ENCODE peak calls at places on chromosomes 4 and X, in four cellular contexts. I, C, E and R are unnamed samples.
A peak's percentile ranks its signal among the peaks of the same experiment; 100 is the strongest.

GRCh38 chr4:127224556-127224955 is 408.2 kb upstream of the INTU start:
- DNase-seq in E (no peak), C (no peak), I (no peak), R (no peak)

GRCh38 chr4:13359809-13360208 is 124.3 kb downstream of the RAB28 start:
- DNase-seq in C (no peak), I (no peak), E (no peak), R (no peak)

GRCh38 chr4:104494822-104495559 is at the start of gene CXXC4:
- DNase-seq in E (peak; percentile 45), C (peak; percentile 90), I (peak; percentile 68), R (peak; percentile 73)

GRCh38 chr4:165580379-165580905 is 201.6 kb downstream of the CPE start:
- DNase-seq in I (no peak), C (no peak), E (no peak), R (no peak)

GRCh38 chrX:144275403-144275802 is 391.5 kb downstream of the UBE2NL start:
- DNase-seq in E (no peak), I (no peak), C (no peak), R (no peak)

GRCh38 chr4:41600243-41600642 is 62.3 kb downstream of the LIMCH1 start:
- DNase-seq in C (no peak), E (no peak), I (no peak), R (no peak)

GRCh38 chr4:11954093-11954492 is 525.4 kb upstream of the HS3ST1 start:
- DNase-seq in C (no peak), E (no peak), I (no peak), R (no peak)

GRCh38 chr4:153792893-153793227 is 4.0 kb upstream of the SFRP2 start:
- DNase-seq in I (no peak), C (no peak), E (no peak), R (no peak)

GRCh38 chrX:39725928-39726619 is 371.7 kb downstream of the BCOR start:
- DNase-seq in I (no peak), E (no peak), C (peak; percentile 68), R (no peak)

GRCh38 chrX:93422693-93423092 is 250.7 kb downstream of the NAP1L3 start:
- DNase-seq in E (no peak), C (no peak), I (no peak), R (no peak)

GRCh38 chr4:168486961-168487820 is 6.9 kb upstream of the DDX60L start:
- DNase-seq in E (no peak), I (no peak), C (no peak), R (no peak)

GRCh38 chr4:74258949-74259348 is 49.3 kb upstream of the EPGN start:
- DNase-seq in C (no peak), I (no peak), E (peak; percentile 91), R (no peak)

GRCh38 chrX:114581528-114582263 is 2.2 kb upstream of the HTR2C start:
- DNase-seq in C (no peak), E (no peak), I (no peak), R (no peak)

GRCh38 chr4:184255361-184255760 is 37.7 kb upstream of the ENPP6 start:
- DNase-seq in C (no peak), E (no peak), I (no peak), R (no peak)

GRCh38 chr4:10013722-10014121 is 7.6 kb downstream of the SLC2A9 start:
- DNase-seq in C (no peak), E (peak; percentile 82), I (no peak), R (no peak)

GRCh38 chr4:67558493-67558892 is at the start of gene STAP1:
- DNase-seq in E (no peak), I (no peak), C (no peak), R (no peak)

GRCh38 chrX:18353931-18354368 is 538 bp downstream of the SCML2 start:
- DNase-seq in I (no peak), C (no peak), E (no peak), R (peak; percentile 28)

GRCh38 chrX:19875051-19875432 is 12.4 kb downstream of the SH3KBP1 start:
- DNase-seq in I (no peak), E (no peak), C (no peak), R (no peak)

GRCh38 chr4:186587416-186588018 is 32.1 kb upstream of the MTNR1A start:
- DNase-seq in E (peak; percentile 78), C (peak; percentile 83), I (peak; percentile 70), R (peak; percentile 69)

GRCh38 chr4:65623509-65623908 is 46.8 kb downstream of the EPHA5 start:
- DNase-seq in E (no peak), I (no peak), C (no peak), R (no peak)

GRCh38 chr4:126271266-126271665 is 956.5 kb downstream of the FAT4 start:
- DNase-seq in E (no peak), I (no peak), C (no peak), R (no peak)

GRCh38 chr4:66300336-66300934 is 630.1 kb upstream of the EPHA5 start:
- DNase-seq in I (no peak), E (no peak), C (no peak), R (no peak)

GRCh38 chr4:101183658-101184373 is 163.5 kb downstream of the PPP3CA start:
- DNase-seq in C (no peak), I (no peak), E (no peak), R (no peak)

GRCh38 chr4:158016511-158016910 is 156.3 kb downstream of the GASK1B start:
- DNase-seq in C (no peak), E (no peak), I (no peak), R (no peak)

GRCh38 chrX:39729834-39730670 is 367.7 kb downstream of the BCOR start:
- DNase-seq in I (no peak), C (no peak), E (no peak), R (no peak)

GRCh38 chr4:8940792-8941491 is 69.3 kb upstream of the HMX1 start:
- DNase-seq in C (no peak), I (no peak), E (no peak), R (no peak)

GRCh38 chr4:81449018-81449417 is 22.7 kb downstream of the RASGEF1B start:
- DNase-seq in C (no peak), I (no peak), E (no peak), R (no peak)

GRCh38 chr4:127400736-127401346 is 231.9 kb upstream of the INTU start:
- DNase-seq in E (peak; percentile 51), I (peak; percentile 62), C (peak; percentile 70), R (peak; percentile 48)

GRCh38 chrX:109774706-109775105 is 41.6 kb upstream of the ACSL4 start:
- DNase-seq in I (no peak), C (no peak), E (no peak), R (no peak)

GRCh38 chr4:144967161-144967560 is 130.8 kb downstream of the ANAPC10 start:
- DNase-seq in C (no peak), E (no peak), I (no peak), R (no peak)

GRCh38 chr4:54992266-54992665 is 133.1 kb downstream of the KDR start:
- DNase-seq in E (no peak), C (no peak), I (no peak), R (no peak)

GRCh38 chrX:53251307-53251706 is 26.3 kb upstream of the KDM5C start:
- DNase-seq in C (no peak), I (no peak), E (no peak), R (no peak)

GRCh38 chrX:40371376-40371775 is 209.4 kb upstream of the ATP6AP2 start:
- DNase-seq in C (no peak), E (no peak), I (no peak), R (no peak)

GRCh38 chr4:99473131-99473530 is 37.7 kb upstream of the C4orf17 start:
- DNase-seq in C (no peak), I (no peak), E (no peak), R (no peak)

GRCh38 chr4:40335508-40335860 is 351 bp downstream of the CHRNA9 start:
- DNase-seq in C (no peak), I (no peak), E (no peak), R (no peak)

GRCh38 chr4:26141916-26142638 is 178.7 kb upstream of the RBPJ start:
- DNase-seq in C (peak; percentile 90), E (peak; percentile 31), I (no peak), R (no peak)
- TF ChIP-seq EP300 in C (peak; percentile 99), E (no peak), I (no peak), R (no peak)

GRCh38 chrX:13085533-13085932 is 41.1 kb upstream of the FAM9C start:
- DNase-seq in I (no peak), C (no peak), E (no peak), R (no peak)

GRCh38 chrX:13090261-13091110 is 46.1 kb upstream of the FAM9C start:
- DNase-seq in E (no peak), I (no peak), C (no peak), R (no peak)

GRCh38 chrX:13086076-13086475 is 41.7 kb upstream of the FAM9C start:
- DNase-seq in C (no peak), I (no peak), E (no peak), R (no peak)

GRCh38 chrX:13087322-13088154 is 43.1 kb upstream of the FAM9C start:
- DNase-seq in I (no peak), C (no peak), E (no peak), R (no peak)

DNA sequence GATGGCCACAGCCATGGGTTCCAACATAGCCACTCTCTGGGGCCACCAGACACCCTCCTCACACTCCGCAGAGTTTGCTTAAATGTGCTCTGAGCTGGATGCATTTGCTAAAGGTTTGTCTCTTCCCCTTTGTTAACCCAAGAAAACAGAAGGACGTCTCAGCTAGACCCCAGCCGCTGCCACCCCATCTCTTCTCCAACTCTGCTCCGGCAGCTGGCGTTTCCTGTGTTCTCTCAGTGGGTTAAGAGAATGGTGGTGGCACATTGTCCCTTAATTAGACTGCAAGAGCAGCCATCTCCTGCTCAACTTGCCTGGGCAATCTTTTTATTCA is 43.7 kb upstream of the FAM9C start:
- DNase-seq in I (no peak), C (no peak), E (no peak), R (no peak)
- H3K27ac ChIP-seq in I (no peak overlapping the region), C (no peak overlapping the region), E (peak overlapping the region; percentile 55), R (no peak overlapping the region)

DNA sequence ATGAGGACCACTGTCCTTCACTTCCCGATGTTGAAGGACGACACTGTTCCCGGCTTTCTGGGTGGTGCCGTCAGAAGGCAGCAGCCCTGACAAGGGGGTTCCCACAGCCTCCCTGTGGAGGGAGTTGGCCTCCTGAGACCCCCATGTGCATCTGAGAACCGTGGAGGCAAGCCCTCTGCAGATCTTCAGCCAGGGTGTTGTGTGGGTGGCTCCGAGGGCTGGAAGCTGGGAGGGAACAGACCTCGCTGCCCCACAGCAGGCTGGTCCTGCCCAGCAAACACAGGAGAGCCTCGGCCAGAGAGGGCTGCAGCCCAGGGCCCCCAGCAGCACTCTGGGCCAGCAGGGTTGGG is 16.2 kb downstream of the DGKQ start:
- DNase-seq in I (no peak), E (no peak), C (peak; percentile 56), R (no peak)
- TF ChIP-seq EP300 in I (no peak), E (no peak), C (no peak), R (no peak)

GRCh38 chr4:143443728-143444127 is 69.8 kb upstream of the SMARCA5 start:
- DNase-seq in C (no peak), I (no peak), E (no peak), R (no peak)
- H3K27ac ChIP-seq in C (no peak overlapping the region), I (no peak overlapping the region), E (no peak overlapping the region), R (no peak overlapping the region)